ENCODE peak calls at places on chromosomes 7 and 10, in four cellular contexts. W, G, H and S are unnamed samples.

GRCh38 chr10:71084061-71084817 is 128.1 kb upstream of the UNC5B start:
- DNase-seq in W (no peak), G (no peak), H (no peak), S (no peak)

GRCh38 chr7:135943266-135943889 is 33.8 kb downstream of the MTPN start:
- DNase-seq in G (peak), W (no peak), H (no peak), S (no peak)

GRCh38 chr10:13453896-13454295 is 74.9 kb downstream of the BEND7 start:
- DNase-seq in G (no peak), W (no peak), H (no peak), S (no peak)

GRCh38 chr10:14032406-14032998 is 298.2 kb downstream of the FRMD4A start:
- DNase-seq in G (peak), H (no peak), W (no peak), S (no peak)

GRCh38 chr10:119620241-119620753 is 23.5 kb upstream of the TIAL1 start:
- DNase-seq in H (peak), G (peak), W (no peak), S (no peak)

GRCh38 chr10:20059084-20059835 is 243.0 kb downstream of the PLXDC2 start:
- DNase-seq in G (peak), H (no peak), W (no peak), S (no peak)

GRCh38 chr7:88200793-88201192 is 19.0 kb downstream of the SRI start:
- DNase-seq in W (no peak), G (no peak), H (no peak), S (no peak)

GRCh38 chr10:29470355-29470705 is 164.4 kb downstream of the SVIL start:
- DNase-seq in W (no peak), G (no peak), H (no peak), S (no peak)

GRCh38 chr10:6139470-6139869 is 50.6 kb downstream of the RBM17 start:
- DNase-seq in H (no peak), W (no peak), G (no peak), S (no peak)

GRCh38 chr10:78410046-78410965 is 376.6 kb downstream of the RPS24 start:
- DNase-seq in W (no peak), H (no peak), G (no peak), S (no peak)

GRCh38 chr10:129790710-129791446 is 173.2 kb downstream of the EBF3 start:
- DNase-seq in W (no peak), H (no peak), G (no peak), S (no peak)

GRCh38 chr10:89352039-89352597 is 24.3 kb downstream of the IFIT3 start:
- DNase-seq in W (no peak), H (peak), G (peak), S (peak)

GRCh38 chr7:18288322-18289037 is 207.1 kb upstream of the HDAC9 start:
- DNase-seq in G (no peak), W (no peak), H (no peak), S (no peak)

GRCh38 chr10:103745264-103746247 is 109.8 kb downstream of the SH3PXD2A start:
- DNase-seq in G (no peak), W (peak), H (no peak), S (no peak)

GRCh38 chr7:149414745-149415390 is 46.0 kb downstream of the ZNF777 start:
- DNase-seq in G (peak), W (no peak), H (no peak), S (peak)
- H3K4me3 ChIP-seq in G (peak), W (peak), H (peak), S (peak)

DNA sequence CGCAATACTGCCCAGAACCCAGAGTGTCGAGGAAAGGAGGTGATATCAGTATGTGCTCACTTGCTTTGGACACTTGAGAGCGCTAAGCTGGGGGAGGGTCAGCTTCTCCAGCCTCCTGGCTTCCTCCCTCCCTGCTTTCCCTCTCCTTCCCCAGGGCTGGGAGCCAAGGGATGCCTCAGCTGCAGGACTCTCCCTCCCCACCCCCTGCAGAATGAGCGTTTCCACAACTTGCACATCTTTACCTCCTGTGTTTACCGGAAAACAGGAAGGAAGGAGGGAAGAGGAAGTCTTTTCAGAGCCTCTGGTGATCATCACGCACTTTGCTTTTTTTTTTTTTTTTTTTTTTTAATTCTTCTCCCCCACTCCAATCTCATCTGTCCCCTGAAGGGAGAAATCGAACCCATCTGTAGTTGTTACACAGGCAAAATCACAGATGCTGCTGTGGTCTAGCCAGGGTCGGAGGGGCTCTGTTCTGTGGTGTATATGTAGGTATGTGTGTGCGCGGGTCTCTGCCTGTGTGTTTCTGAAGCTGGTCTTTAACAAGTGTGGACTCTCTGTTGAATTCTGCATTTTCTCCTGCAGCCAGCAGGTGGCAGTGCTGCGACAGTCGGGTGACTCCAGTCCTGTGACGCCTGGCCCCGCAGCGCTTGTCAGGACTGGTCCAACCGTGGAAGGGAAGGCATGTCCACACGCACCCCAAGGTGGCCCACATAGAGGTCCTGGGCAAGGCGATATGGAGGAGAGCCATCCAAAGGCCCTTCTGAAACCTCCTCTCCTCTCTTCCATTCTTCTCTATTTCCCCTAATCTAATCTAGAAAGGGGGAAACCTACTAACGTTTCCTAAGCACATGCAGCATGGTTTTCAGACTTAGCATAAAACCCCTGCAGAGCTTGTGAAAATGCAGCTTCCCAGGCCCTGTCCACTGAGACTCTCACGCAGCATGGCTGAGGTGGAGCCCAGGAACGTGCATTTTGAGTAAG is 257.6 kb downstream of the PLXNA4 start:
- DNase-seq in H (peak), G (peak), W (peak), S (peak)
- H3K4me3 ChIP-seq in H (no peak), G (no peak), W (no peak), S (no peak)

DNA sequence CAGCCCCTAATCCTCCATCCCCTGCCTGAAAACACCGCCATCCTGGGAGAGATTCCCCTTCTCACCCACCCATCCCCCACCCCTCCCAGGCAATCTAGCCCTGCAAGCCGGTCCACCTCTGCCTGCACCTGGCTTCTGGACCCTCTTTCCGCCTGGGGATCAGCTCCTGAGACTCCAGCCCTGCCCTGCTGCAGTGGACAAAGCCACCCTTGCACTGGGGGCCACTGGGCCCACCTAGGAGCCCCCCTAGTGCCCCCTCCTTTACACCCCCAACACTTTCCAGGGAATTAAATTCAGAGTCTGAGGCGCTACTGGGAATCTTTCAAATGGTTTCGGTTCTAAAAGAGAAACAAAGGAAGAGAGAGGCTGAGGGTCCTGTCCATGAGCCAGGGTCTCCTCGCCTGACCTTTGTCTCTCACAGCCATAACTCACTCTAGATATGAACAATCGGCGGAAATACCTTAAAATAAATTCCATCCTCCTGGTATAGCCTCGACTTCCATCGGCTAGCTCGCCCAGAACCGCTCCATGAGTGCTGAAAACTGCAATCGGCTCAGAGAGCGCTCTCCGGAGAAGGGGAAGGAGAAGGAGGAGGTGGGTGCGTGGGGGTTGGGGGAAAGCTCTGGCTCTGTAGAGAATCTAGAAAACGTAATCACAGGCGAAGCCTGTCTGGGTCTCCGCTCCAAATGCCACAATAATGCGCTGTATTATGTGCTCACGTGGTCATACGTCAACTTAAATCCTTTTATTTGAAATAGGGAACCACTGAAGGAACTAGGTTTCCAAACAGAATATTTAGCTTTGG is 12.7 kb downstream of the HOXA4 start:
- DNase-seq in G (no peak), W (no peak), H (no peak), S (no peak)
- H3K4me3 ChIP-seq in G (no peak), W (no peak), H (peak), S (no peak)

DNA sequence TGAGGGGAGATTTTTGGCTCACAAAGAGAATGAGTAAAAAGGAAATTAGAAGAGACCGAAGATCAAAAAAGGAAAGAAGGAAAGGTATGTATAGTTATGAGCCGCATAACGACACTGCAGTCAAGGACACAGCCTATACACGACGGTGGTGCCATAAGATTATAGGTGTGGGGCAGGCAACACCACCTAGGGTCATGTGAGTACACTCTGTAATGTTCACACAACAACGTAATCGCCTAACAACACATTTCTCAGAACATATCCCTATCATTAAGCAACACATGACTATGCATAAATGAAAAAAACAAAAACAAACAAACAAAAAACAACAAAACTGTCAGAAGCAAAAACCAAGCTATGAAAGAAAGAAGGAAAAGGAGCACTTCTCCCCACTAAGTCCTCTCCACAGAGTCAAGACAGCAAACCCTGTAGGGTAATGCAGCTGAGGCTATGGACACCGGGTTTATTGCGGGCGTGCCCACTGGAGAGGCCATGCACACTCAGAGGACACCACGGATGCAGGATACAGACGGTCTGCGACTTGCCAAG is 45.1 kb downstream of the PIP4K2A start:
- DNase-seq in W (no peak), H (no peak), G (no peak), S (no peak)
- H3K4me3 ChIP-seq in W (no peak), H (no peak), G (no peak), S (no peak)

DNA sequence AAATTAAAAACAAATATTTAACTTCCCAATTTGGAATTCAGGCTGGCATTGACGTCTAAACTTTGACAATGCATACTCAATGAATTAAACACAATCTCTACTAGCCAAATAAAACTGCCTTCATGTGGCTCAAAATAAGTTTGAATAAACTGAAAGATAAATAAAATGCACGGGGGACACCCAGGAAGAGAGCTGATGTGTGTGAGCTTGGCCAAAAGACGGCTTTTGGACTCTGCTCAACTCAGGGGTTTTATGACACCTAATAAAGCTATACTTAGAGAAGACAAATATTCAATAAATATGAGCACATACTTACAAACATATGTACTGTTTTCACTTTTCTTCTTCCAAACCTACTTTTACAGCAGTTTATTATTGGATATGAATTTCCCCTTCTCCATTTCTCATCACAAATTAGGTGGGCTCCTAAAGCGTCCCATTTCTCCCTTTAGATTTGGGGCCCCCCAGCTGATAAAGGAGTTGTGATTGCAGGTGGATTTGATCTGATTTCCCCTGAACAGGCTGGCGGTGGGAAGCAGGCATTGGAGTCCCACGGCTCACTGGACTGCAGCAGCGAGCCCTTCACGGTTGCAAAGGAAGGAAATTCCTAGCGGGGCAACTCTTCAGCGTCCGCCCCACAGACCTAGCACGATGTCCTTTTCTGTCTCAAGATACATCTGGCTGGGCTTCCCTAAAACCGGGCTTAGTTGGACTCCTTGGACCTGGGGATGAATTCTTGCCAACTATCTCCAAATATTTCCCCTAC is 79.6 kb downstream of the INSIG1 start:
- DNase-seq in W (no peak), H (no peak), G (no peak), S (no peak)
- H3K4me3 ChIP-seq in W (no peak), H (no peak), G (no peak), S (peak)

GRCh38 chr7:96187735-96188622 is 133.9 kb downstream of the SLC25A13 start:
- DNase-seq in G (peak), H (no peak), W (no peak), S (no peak)
- H3K4me3 ChIP-seq in G (no peak), H (no peak), W (no peak), S (no peak)

GRCh38 chr10:102672822-102673200 is 28.5 kb downstream of the TRIM8 start:
- DNase-seq in W (no peak), H (no peak), G (no peak), S (no peak)

GRCh38 chr10:102675151-102675886 is 31.0 kb downstream of the TRIM8 start:
- DNase-seq in H (no peak), G (no peak), W (no peak), S (no peak)

GRCh38 chr10:102674566-102674965 is 30.3 kb downstream of the TRIM8 start:
- DNase-seq in H (no peak), G (no peak), W (no peak), S (no peak)

GRCh38 chr10:102673961-102674511 is 29.8 kb downstream of the TRIM8 start:
- DNase-seq in G (peak), W (no peak), H (peak), S (no peak)

DNA sequence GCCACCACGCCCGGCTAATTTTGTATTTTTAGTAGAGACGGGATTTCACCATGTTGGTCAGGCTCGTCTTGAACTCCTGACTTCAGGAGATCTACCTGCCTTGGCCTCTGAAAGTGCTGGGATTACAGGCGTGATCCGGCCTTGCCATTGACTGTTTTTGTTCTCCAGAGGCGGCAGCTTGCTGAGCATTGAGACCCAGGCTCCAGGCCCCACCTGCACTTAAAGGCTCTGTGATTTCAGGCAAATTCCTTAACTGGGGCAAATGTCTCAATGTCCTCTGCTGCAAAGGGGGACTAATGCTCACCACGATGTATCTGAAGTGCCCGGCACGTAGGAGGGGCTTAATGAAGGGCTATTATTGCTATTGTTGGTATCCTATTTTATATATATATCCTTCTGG is 29.0 kb downstream of the TRIM8 start:
- DNase-seq in G (no peak), W (no peak), H (no peak), S (no peak)
- H3K4me3 ChIP-seq in G (no peak), W (no peak), H (no peak), S (no peak)